ENCODE peak calls at places on chromosomes 5 and 9, in six cellular contexts. One of them, this sample, is unnamed.

GRCh38 chr5:150078802-150079654 is 7.3 kb downstream of the CSF1R start:
- DNase-seq in OCI-LY7: no peak
- DNase-seq in uterus: no peak
- DNase-seq in HFFc6: no peak
- DNase-seq in breast epithelium: peak
- DNase-seq in brain microvascular endothelial cell: no peak
- DNase-seq in this sample: no peak

GRCh38 chr9:127318651-127319167 is 54.1 kb downstream of the GARNL3 start:
- DNase-seq in OCI-LY7: no peak
- DNase-seq in uterus: peak
- DNase-seq in HFFc6: peak
- DNase-seq in brain microvascular endothelial cell: peak
- DNase-seq in breast epithelium: no peak
- DNase-seq in this sample: no peak

GRCh38 chr9:134163374-134164196 is 779 bp downstream of the RNU6ATAC start:
- DNase-seq in uterus: peak
- DNase-seq in breast epithelium: no peak
- DNase-seq in OCI-LY7: no peak
- DNase-seq in brain microvascular endothelial cell: no peak
- DNase-seq in HFFc6: peak
- DNase-seq in this sample: no peak

GRCh38 chr5:140360681-140361479 is 886 bp downstream of the SLC4A9 start:
- DNase-seq in OCI-LY7: no peak
- DNase-seq in brain microvascular endothelial cell: no peak
- DNase-seq in uterus: no peak
- DNase-seq in HFFc6: no peak
- DNase-seq in breast epithelium: no peak
- DNase-seq in this sample: no peak

GRCh38 chr9:91884746-91885687 is 65.0 kb downstream of the ROR2 start:
- DNase-seq in HFFc6: peak
- DNase-seq in uterus: no peak
- DNase-seq in brain microvascular endothelial cell: peak
- DNase-seq in OCI-LY7: no peak
- DNase-seq in breast epithelium: no peak
- DNase-seq in this sample: no peak

GRCh38 chr5:123116063-123116462 is 27.0 kb downstream of the PRDM6 start:
- DNase-seq in brain microvascular endothelial cell: no peak
- DNase-seq in breast epithelium: no peak
- DNase-seq in OCI-LY7: no peak
- DNase-seq in HFFc6: peak
- DNase-seq in uterus: no peak
- DNase-seq in this sample: no peak

GRCh38 chr9:115930472-115930871 is 223.1 kb upstream of the PAPPA start:
- DNase-seq in breast epithelium: no peak
- DNase-seq in HFFc6: no peak
- DNase-seq in uterus: no peak
- DNase-seq in OCI-LY7: no peak
- DNase-seq in brain microvascular endothelial cell: no peak
- DNase-seq in this sample: no peak

GRCh38 chr5:1945606-1946005 is 62.9 kb upstream of the IRX4 start:
- DNase-seq in OCI-LY7: no peak
- DNase-seq in HFFc6: no peak
- DNase-seq in uterus: no peak
- DNase-seq in breast epithelium: no peak
- DNase-seq in brain microvascular endothelial cell: no peak
- DNase-seq in this sample: no peak

GRCh38 chr5:30894811-30895210 is 298.7 kb upstream of the CDH6 start:
- DNase-seq in brain microvascular endothelial cell: peak
- DNase-seq in OCI-LY7: no peak
- DNase-seq in uterus: no peak
- DNase-seq in HFFc6: no peak
- DNase-seq in breast epithelium: no peak
- DNase-seq in this sample: no peak

GRCh38 chr5:110817437-110817836 is 78.6 kb downstream of the SLC25A46 start:
- DNase-seq in uterus: no peak
- DNase-seq in OCI-LY7: no peak
- DNase-seq in brain microvascular endothelial cell: peak
- DNase-seq in breast epithelium: no peak
- DNase-seq in HFFc6: no peak
- DNase-seq in this sample: no peak

GRCh38 chr5:28766565-28767158 is 1728.3 kb upstream of the CDH9 start:
- DNase-seq in breast epithelium: no peak
- DNase-seq in uterus: no peak
- DNase-seq in OCI-LY7: peak
- DNase-seq in brain microvascular endothelial cell: peak
- DNase-seq in HFFc6: peak
- DNase-seq in this sample: no peak

GRCh38 chr9:35908484-35909125 is 685 bp upstream of the SPAAR start:
- DNase-seq in HFFc6: no peak
- DNase-seq in breast epithelium: no peak
- DNase-seq in brain microvascular endothelial cell: no peak
- DNase-seq in OCI-LY7: no peak
- DNase-seq in uterus: peak
- DNase-seq in this sample: no peak

GRCh38 chr9:98998441-98999151 is 54.9 kb downstream of the COL15A1 start:
- DNase-seq in brain microvascular endothelial cell: peak
- DNase-seq in breast epithelium: peak
- DNase-seq in uterus: peak
- DNase-seq in OCI-LY7: peak
- DNase-seq in HFFc6: peak
- DNase-seq in this sample: peak

GRCh38 chr9:14645648-14646047 is 47.6 kb downstream of the ZDHHC21 start:
- DNase-seq in OCI-LY7: no peak
- DNase-seq in HFFc6: peak
- DNase-seq in uterus: no peak
- DNase-seq in brain microvascular endothelial cell: no peak
- DNase-seq in breast epithelium: no peak
- DNase-seq in this sample: no peak

GRCh38 chr9:87909310-87910041 is 8.3 kb upstream of the SPATA31C1 start:
- DNase-seq in HFFc6: no peak
- DNase-seq in uterus: no peak
- DNase-seq in OCI-LY7: no peak
- DNase-seq in brain microvascular endothelial cell: no peak
- DNase-seq in breast epithelium: peak
- DNase-seq in this sample: no peak

GRCh38 chr5:174323878-174324281 is 278.4 kb downstream of the NSG2 start:
- DNase-seq in uterus: no peak
- DNase-seq in brain microvascular endothelial cell: peak
- DNase-seq in breast epithelium: no peak
- DNase-seq in OCI-LY7: peak
- DNase-seq in HFFc6: no peak
- DNase-seq in this sample: peak

GRCh38 chr9:75715360-75715759 is 175.1 kb upstream of the PCSK5 start:
- DNase-seq in brain microvascular endothelial cell: peak
- DNase-seq in breast epithelium: no peak
- DNase-seq in OCI-LY7: no peak
- DNase-seq in uterus: no peak
- DNase-seq in HFFc6: no peak
- DNase-seq in this sample: no peak

GRCh38 chr9:112061152-112061740 is 113.9 kb downstream of the SUSD1 start:
- DNase-seq in uterus: peak
- DNase-seq in brain microvascular endothelial cell: peak
- DNase-seq in OCI-LY7: no peak
- DNase-seq in HFFc6: peak
- DNase-seq in breast epithelium: peak
- DNase-seq in this sample: no peak

GRCh38 chr5:163967273-163967672 is 461.9 kb downstream of the MAT2B start:
- DNase-seq in breast epithelium: no peak
- DNase-seq in uterus: no peak
- DNase-seq in OCI-LY7: no peak
- DNase-seq in brain microvascular endothelial cell: no peak
- DNase-seq in HFFc6: no peak
- DNase-seq in this sample: no peak

GRCh38 chr9:132232522-132232921 is 70.7 kb downstream of the NTNG2 start:
- DNase-seq in breast epithelium: no peak
- DNase-seq in HFFc6: no peak
- DNase-seq in OCI-LY7: no peak
- DNase-seq in uterus: no peak
- DNase-seq in brain microvascular endothelial cell: no peak
- DNase-seq in this sample: no peak

GRCh38 chr5:78647411-78647818 is 1.2 kb downstream of the LHFPL2 start:
- DNase-seq in OCI-LY7: peak
- DNase-seq in uterus: no peak
- DNase-seq in breast epithelium: no peak
- DNase-seq in brain microvascular endothelial cell: peak
- DNase-seq in HFFc6: peak
- DNase-seq in this sample: no peak

GRCh38 chr5:60540855-60541805 is 158.8 kb downstream of the DEPDC1B start:
- DNase-seq in breast epithelium: no peak
- DNase-seq in uterus: no peak
- DNase-seq in brain microvascular endothelial cell: peak
- DNase-seq in HFFc6: no peak
- DNase-seq in OCI-LY7: peak
- DNase-seq in this sample: no peak

GRCh38 chr9:34430843-34431437 is 27.4 kb downstream of the FAM219A start:
- DNase-seq in HFFc6: peak
- DNase-seq in brain microvascular endothelial cell: peak
- DNase-seq in OCI-LY7: peak
- DNase-seq in uterus: peak
- DNase-seq in breast epithelium: peak
- DNase-seq in this sample: no peak

GRCh38 chr5:62431735-62432617 is 19.4 kb downstream of the IPO11 start:
- DNase-seq in breast epithelium: no peak
- DNase-seq in uterus: peak
- DNase-seq in HFFc6: no peak
- DNase-seq in brain microvascular endothelial cell: no peak
- DNase-seq in OCI-LY7: no peak
- DNase-seq in this sample: no peak

GRCh38 chr9:125784286-125785049 is 37.3 kb downstream of the PBX3 start:
- DNase-seq in HFFc6: peak
- DNase-seq in breast epithelium: no peak
- DNase-seq in uterus: no peak
- DNase-seq in OCI-LY7: no peak
- DNase-seq in brain microvascular endothelial cell: peak
- DNase-seq in this sample: no peak

GRCh38 chr9:69809304-69809863 is 11.2 kb upstream of the CFAP95 start:
- DNase-seq in brain microvascular endothelial cell: no peak
- DNase-seq in uterus: no peak
- DNase-seq in OCI-LY7: peak
- DNase-seq in HFFc6: peak
- DNase-seq in breast epithelium: no peak
- DNase-seq in this sample: no peak

DNA sequence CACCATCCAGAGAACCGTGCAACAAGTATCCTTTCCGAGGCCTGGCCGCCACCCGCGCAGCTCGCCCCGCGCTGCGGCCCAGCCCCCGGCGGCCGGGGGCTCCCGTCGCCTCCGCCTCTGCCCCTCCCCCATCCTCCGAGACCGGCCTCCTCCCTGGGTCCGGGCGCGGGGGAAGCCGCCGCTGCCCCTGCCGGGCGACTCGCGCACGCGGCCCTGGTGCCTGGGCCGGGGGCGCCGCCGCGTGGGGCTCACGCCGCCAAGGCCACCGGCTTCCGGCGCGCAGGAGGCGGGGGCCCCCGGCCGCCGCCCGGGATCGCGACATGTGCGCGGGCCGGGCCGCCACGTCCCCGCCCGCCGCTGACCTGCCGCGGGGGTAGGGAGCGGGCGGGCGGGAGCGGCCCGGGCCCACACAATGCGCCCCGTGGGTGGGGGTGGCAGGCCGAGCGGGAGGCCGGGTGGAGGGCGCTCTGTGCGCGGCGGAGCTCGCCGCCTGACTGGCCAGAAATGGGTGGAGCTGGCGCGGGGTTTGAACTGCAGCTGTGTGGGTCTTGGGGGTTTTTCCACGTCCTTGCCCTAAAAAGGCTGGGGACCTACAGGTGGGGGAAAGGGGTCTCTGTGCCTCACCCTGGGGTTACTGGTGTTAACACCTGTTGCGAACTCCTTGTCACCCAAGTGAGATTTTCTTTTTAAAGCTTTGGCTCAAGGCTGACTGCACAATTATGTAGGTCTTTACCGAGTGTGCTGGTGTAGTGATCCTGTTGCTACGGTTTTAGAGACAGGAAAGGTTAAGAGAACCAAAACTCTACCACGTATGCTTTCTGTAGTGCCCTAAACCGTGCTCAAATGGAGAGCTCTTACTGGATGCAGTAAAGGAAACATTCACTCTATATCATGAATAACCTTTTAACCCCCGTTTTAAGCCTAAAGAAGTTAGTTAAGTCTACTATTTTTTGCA is 32.3 kb downstream of the TNPO1 start:
- DNase-seq in breast epithelium: no peak
- DNase-seq in uterus: peak
- DNase-seq in HFFc6: no peak
- DNase-seq in brain microvascular endothelial cell: peak
- DNase-seq in OCI-LY7: peak
- DNase-seq in this sample: no peak
- TF ChIP-seq CTCF in breast epithelium: peak
- TF ChIP-seq CTCF in uterus: no peak
- TF ChIP-seq CTCF in HFFc6: no peak
- TF ChIP-seq CTCF in brain microvascular endothelial cell: no peak
- TF ChIP-seq CTCF in OCI-LY7: no peak
- TF ChIP-seq CTCF in this sample: no peak

DNA sequence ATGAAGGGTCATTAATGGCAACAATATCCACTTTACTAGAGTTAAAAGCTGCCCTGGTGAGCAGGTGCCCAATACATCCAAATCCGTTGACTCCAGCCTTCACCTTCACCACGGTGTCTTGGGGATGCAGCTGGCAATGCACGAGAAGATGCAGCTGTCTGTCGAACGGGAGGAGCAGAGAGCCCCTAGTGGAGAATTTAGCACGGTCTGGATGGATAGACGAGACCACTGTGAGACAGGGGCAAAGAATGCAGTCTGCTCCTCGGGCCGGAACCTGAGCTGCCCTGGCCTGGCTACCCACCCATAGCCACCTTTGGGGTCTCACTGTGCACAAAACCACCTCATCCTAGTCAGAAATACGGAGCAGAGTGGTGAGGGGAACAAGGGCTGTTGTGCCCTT is 35.1 kb downstream of the ADRA1B start:
- DNase-seq in HFFc6: no peak
- DNase-seq in uterus: no peak
- DNase-seq in brain microvascular endothelial cell: peak
- DNase-seq in OCI-LY7: peak
- DNase-seq in breast epithelium: no peak
- DNase-seq in this sample: no peak
- TF ChIP-seq CTCF in HFFc6: no peak
- TF ChIP-seq CTCF in uterus: no peak
- TF ChIP-seq CTCF in brain microvascular endothelial cell: no peak
- TF ChIP-seq CTCF in OCI-LY7: peak
- TF ChIP-seq CTCF in breast epithelium: no peak
- TF ChIP-seq CTCF in this sample: peak

GRCh38 chr9:33040792-33041458 is 15.9 kb downstream of the DNAJA1 start:
- DNase-seq in breast epithelium: no peak
- DNase-seq in uterus: no peak
- DNase-seq in HFFc6: no peak
- DNase-seq in OCI-LY7: no peak
- DNase-seq in brain microvascular endothelial cell: no peak
- DNase-seq in this sample: no peak
- TF ChIP-seq CTCF in breast epithelium: no peak
- TF ChIP-seq CTCF in uterus: no peak
- TF ChIP-seq CTCF in HFFc6: no peak
- TF ChIP-seq CTCF in OCI-LY7: no peak
- TF ChIP-seq CTCF in brain microvascular endothelial cell: no peak
- TF ChIP-seq CTCF in this sample: no peak

DNA sequence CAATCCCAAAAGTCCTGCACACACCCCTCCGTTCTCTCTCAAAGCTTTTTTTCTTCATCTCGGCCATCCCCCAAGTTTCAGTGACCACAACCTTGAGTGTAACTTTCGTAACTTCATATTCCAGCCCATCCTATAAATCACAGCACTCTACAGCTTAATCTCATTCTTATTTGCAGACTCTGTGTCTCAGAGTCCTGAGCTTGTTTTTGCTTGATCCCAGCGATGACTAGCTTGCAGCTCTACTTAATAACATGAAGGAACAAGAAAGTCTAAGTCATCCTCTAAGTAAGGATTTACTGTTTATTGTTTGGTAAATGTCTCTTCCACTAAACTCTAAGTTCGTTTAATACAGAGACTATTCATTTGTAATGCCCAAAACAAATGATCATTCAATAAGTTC is 2.6 kb upstream of the SPDL1 start:
- DNase-seq in brain microvascular endothelial cell: no peak
- DNase-seq in OCI-LY7: no peak
- DNase-seq in breast epithelium: no peak
- DNase-seq in HFFc6: no peak
- DNase-seq in uterus: no peak
- DNase-seq in this sample: no peak
- TF ChIP-seq CTCF in brain microvascular endothelial cell: no peak
- TF ChIP-seq CTCF in OCI-LY7: no peak
- TF ChIP-seq CTCF in breast epithelium: no peak
- TF ChIP-seq CTCF in HFFc6: no peak
- TF ChIP-seq CTCF in uterus: no peak
- TF ChIP-seq CTCF in this sample: no peak

This sample was measured in D721Med.